ENCODE peak calls at places on chromosomes 16 and 17, in four cellular contexts. E is hepatocyte, A is T-cell, O is nephron progenitor cell. D is an unnamed sample.

GRCh38 chr16:75591001-75591852 is 25.0 kb downstream of the GABARAPL2 start:
- DNase-seq in E (peak; percentile 66), A (no peak), O (no peak), D (no peak)

GRCh38 chr17:81841866-81842265 is 7.0 kb upstream of the PPP1R27 start:
- DNase-seq in O (no peak), A (no peak), E (no peak), D (no peak)

GRCh38 chr17:4971826-4972225 is 4.2 kb upstream of the SPAG7 start:
- DNase-seq in A (no peak), O (no peak), E (no peak), D (no peak)

GRCh38 chr16:20747030-20747816 is 5.6 kb upstream of the THUMPD1 start:
- DNase-seq in O (no peak), A (no peak), E (no peak), D (no peak)

GRCh38 chr16:49839462-49839825 is 16.5 kb downstream of the ZNF423 start:
- DNase-seq in E (no peak), O (no peak), A (no peak), D (no peak)

GRCh38 chr16:30368792-30369090 is 1.6 kb downstream of the TBC1D10B start:
- DNase-seq in O (no peak), E (no peak), A (no peak), D (no peak)

GRCh38 chr16:51440096-51440495 is 289.0 kb upstream of the SALL1 start:
- DNase-seq in E (no peak), A (no peak), O (no peak), D (no peak)

GRCh38 chr16:86868746-86869145 is 290.4 kb downstream of the FOXL1 start:
- DNase-seq in A (no peak), O (peak; percentile 47), E (no peak), D (no peak)

GRCh38 chr16:80356365-80356764 is 184.4 kb upstream of the DYNLRB2 start:
- DNase-seq in E (no peak), A (no peak), O (no peak), D (no peak)

GRCh38 chr16:17238285-17239028 is 232.3 kb downstream of the XYLT1 start:
- DNase-seq in E (no peak), A (no peak), O (no peak), D (no peak)

GRCh38 chr17:63800783-63801182 is 26.4 kb upstream of the PSMC5 start:
- DNase-seq in O (no peak), E (no peak), A (no peak), D (no peak)

GRCh38 chr17:37090941-37091340 is 142.2 kb downstream of the AATF start:
- DNase-seq in E (no peak), O (no peak), A (no peak), D (no peak)

GRCh38 chr17:57485916-57486315 is 229.6 kb downstream of the MSI2 start:
- DNase-seq in A (no peak), E (no peak), O (no peak), D (no peak)

GRCh38 chr17:15742051-15742795 is 10.1 kb downstream of the TBC1D26 start:
- DNase-seq in O (no peak), E (no peak), A (no peak), D (no peak)

GRCh38 chr17:37447641-37448040 is 41.0 kb downstream of the TADA2A start:
- DNase-seq in A (no peak), O (no peak), E (no peak), D (no peak)

GRCh38 chr17:62627219-62627903 is at the start of gene MRC2:
- DNase-seq in E (peak; percentile 74), A (no peak), O (peak; percentile 78), D (no peak)

GRCh38 chr16:55663770-55664677 is 8.2 kb downstream of the SLC6A2 start:
- DNase-seq in E (peak; percentile 16), A (no peak), O (no peak), D (no peak)

GRCh38 chr16:86050111-86050510 is 151.1 kb downstream of the IRF8 start:
- DNase-seq in A (no peak), O (no peak), E (no peak), D (no peak)

GRCh38 chr16:10578474-10579316 is 1.7 kb downstream of the EMP2 start:
- DNase-seq in A (no peak), O (no peak), E (no peak), D (no peak)

GRCh38 chr17:41492771-41493170 is 3.1 kb upstream of the KRT36 start:
- DNase-seq in A (no peak), E (peak; percentile 66), O (no peak), D (no peak)

D was measured in effector memory CD8-positive, alpha-beta T cell.